ENCODE peak calls at places on chromosomes 2 and 18, in ten cellular contexts. Z is A549; B is glomerular endothelial cell; W is lower lobe of right lung; Y is activated naive CD4-positive, alpha-beta T cell; H is M059J; K is pons; D is activated CD8-positive, alpha-beta memory T cell treated with anti-CD3 and anti-CD28 coated beads, Interleukin-2, amount 50 U/mL, for 4 hours; P is substantia nigra; G is cortex of kidney. M is an unnamed sample.

GRCh38 chr2:71609958-71610357 is 156.6 kb downstream of the DYSF start:
- DNase-seq in Z (peak), B (no peak), W (no peak), Y (no peak), H (peak), K (peak), D (no peak), P (no peak), G (no peak), M (no peak)

GRCh38 chr2:10234409-10235094 is 68.2 kb upstream of the HPCAL1 start:
- DNase-seq in Z (no peak), B (no peak), W (peak), Y (no peak), H (no peak), K (no peak), D (peak), P (no peak), G (no peak), M (peak)

GRCh38 chr18:31450409-31450808 is 2.9 kb downstream of the DSG3 start:
- DNase-seq in Z (no peak), B (no peak), W (no peak), Y (no peak), H (no peak), K (no peak), D (no peak), P (no peak), G (no peak), M (no peak)

GRCh38 chr2:88053301-88053700 is 2.3 kb downstream of the KRCC1 start:
- DNase-seq in Z (no peak), B (no peak), W (no peak), Y (no peak), H (no peak), K (peak), D (no peak), P (no peak), G (no peak), M (no peak)

GRCh38 chr2:237876056-237876439 is 16.6 kb downstream of the RAMP1 start:
- DNase-seq in Z (no peak), B (no peak), W (peak), Y (no peak), H (no peak), K (no peak), D (no peak), P (no peak), G (no peak), M (no peak)

GRCh38 chr2:2662847-2663356 is 331.8 kb upstream of the MYT1L start:
- DNase-seq in Z (no peak), B (no peak), W (no peak), Y (no peak), H (no peak), K (no peak), D (no peak), P (no peak), G (no peak), M (no peak)

GRCh38 chr2:231370749-231371429 is 24.6 kb upstream of the B3GNT7 start:
- DNase-seq in Z (no peak), B (no peak), W (peak), Y (no peak), H (no peak), K (no peak), D (no peak), P (no peak), G (no peak), M (no peak)

GRCh38 chr2:206915136-206915535 is 24.2 kb upstream of the CPO start:
- DNase-seq in Z (no peak), B (peak), W (no peak), Y (no peak), H (peak), K (no peak), D (no peak), P (no peak), G (no peak), M (no peak)

GRCh38 chr2:182540236-182540635 is 113.4 kb upstream of the PDE1A start:
- DNase-seq in Z (no peak), B (no peak), W (no peak), Y (no peak), H (no peak), K (no peak), D (no peak), P (no peak), G (no peak), M (no peak)

GRCh38 chr2:16107246-16107645 is 166.9 kb downstream of the MYCN start:
- DNase-seq in Z (no peak), B (no peak), W (no peak), Y (no peak), H (no peak), K (no peak), D (no peak), P (no peak), G (no peak), M (no peak)

GRCh38 chr2:124296470-124296869 is 271.4 kb downstream of the CNTNAP5 start:
- DNase-seq in Z (no peak), B (no peak), W (no peak), Y (no peak), H (no peak), K (no peak), D (no peak), P (no peak), G (no peak), M (no peak)

GRCh38 chr2:190718652-190719526 is 70.0 kb downstream of the NAB1 start:
- DNase-seq in Z (peak), B (peak), W (no peak), Y (peak), H (peak), K (no peak), D (peak), P (no peak), G (no peak), M (peak)

GRCh38 chr2:175631247-175631628 is 370.8 kb downstream of the LNPK start:
- DNase-seq in Z (no peak), B (no peak), W (no peak), Y (no peak), H (no peak), K (no peak), D (no peak), P (no peak), G (no peak), M (no peak)

GRCh38 chr18:55587341-55588000 is 521 bp downstream of the TCF4 start:
- DNase-seq in Z (peak), B (no peak), W (no peak), Y (no peak), H (peak), K (peak), D (no peak), P (no peak), G (no peak), M (no peak)

GRCh38 chr18:58213931-58214431 is 170.0 kb downstream of the NEDD4L start:
- DNase-seq in Z (no peak), B (no peak), W (no peak), Y (no peak), H (peak), K (no peak), D (no peak), P (no peak), G (no peak), M (no peak)

GRCh38 chr2:72367530-72368225 is 220.0 kb upstream of the CYP26B1 start:
- DNase-seq in Z (peak), B (no peak), W (peak), Y (no peak), H (peak), K (peak), D (no peak), P (peak), G (no peak), M (peak)

GRCh38 chr2:53768233-53768542 is 584 bp downstream of the CHAC2 start:
- DNase-seq in Z (peak), B (no peak), W (no peak), Y (no peak), H (peak), K (peak), D (no peak), P (peak), G (no peak), M (no peak)

M was measured in RWPE2.